ENCODE peak calls at places on chromosomes 3 and 15, in eight cellular contexts. C, K, Y, W, L, U, A and O are unnamed samples.
A peak's percentile ranks its signal among the peaks of the same experiment; 100 is the strongest.

GRCh38 chr3:67109651-67110204 is 111.6 kb downstream of the KBTBD8 start:
- DNase-seq in L (peak; percentile 74), U (no peak), C (peak; percentile 15), Y (no peak), A (no peak), W (no peak), K (peak; percentile 55), O (no peak)

GRCh38 chr15:76056931-76057330 is 2.9 kb upstream of the TMEM266 start:
- DNase-seq in K (no peak), W (no peak), A (no peak), L (no peak), U (no peak), Y (no peak), C (peak; percentile 68), O (no peak)

GRCh38 chr15:33296050-33296449 is 14.7 kb upstream of the RYR3 start:
- DNase-seq in W (no peak), U (no peak), L (no peak), A (no peak), C (no peak), K (no peak), Y (no peak), O (no peak)

GRCh38 chr3:150401285-150401684 is 6.8 kb upstream of the TSC22D2 start:
- DNase-seq in A (no peak), C (no peak), Y (no peak), U (no peak), K (no peak), L (no peak), W (no peak), O (no peak)

GRCh38 chr3:113104746-113105479 is 106.4 kb upstream of the BOC start:
- DNase-seq in A (no peak), C (no peak), U (no peak), Y (no peak), L (no peak), K (no peak), W (no peak), O (no peak)

GRCh38 chr15:55588818-55589122 is 625 bp upstream of the PYGO1 start:
- DNase-seq in K (no peak), W (peak; percentile 8), C (no peak), Y (no peak), L (no peak), A (no peak), U (no peak), O (no peak)

GRCh38 chr15:75061272-75061671 is 37.9 kb downstream of the PPCDC start:
- DNase-seq in W (peak; percentile 1), C (no peak), U (no peak), K (no peak), A (no peak), L (peak; percentile 64), Y (peak; percentile 12), O (no peak)

GRCh38 chr3:158160958-158161357 is 51.1 kb downstream of the RSRC1 start:
- DNase-seq in U (no peak), W (no peak), L (peak; percentile 79), C (peak; percentile 53), K (peak; percentile 38), A (no peak), Y (no peak), O (no peak)

GRCh38 chr15:82943176-82943575 is 9.3 kb downstream of the HOMER2 start:
- DNase-seq in Y (no peak), L (no peak), A (peak; percentile 9), K (no peak), U (no peak), W (no peak), C (no peak), O (no peak)

GRCh38 chr15:58383876-58384275 is 47.9 kb upstream of the LIPC start:
- DNase-seq in A (no peak), Y (no peak), W (no peak), L (no peak), K (no peak), U (no peak), C (no peak), O (no peak)

GRCh38 chr3:16770021-16770420 is 114.7 kb upstream of the PLCL2 start:
- DNase-seq in U (no peak), K (no peak), A (no peak), C (no peak), Y (no peak), L (peak; percentile 12), W (peak; percentile 37), O (no peak)

GRCh38 chr15:75328493-75329314 is 7.2 kb upstream of the COMMD4 start:
- DNase-seq in C (no peak), K (no peak), U (no peak), L (no peak), W (no peak), Y (no peak), A (no peak), O (no peak)

GRCh38 chr15:35618260-35619188 is 72.6 kb upstream of the DPH6 start:
- DNase-seq in W (no peak), A (no peak), U (no peak), C (no peak), Y (no peak), K (no peak), L (no peak), O (no peak)

GRCh38 chr3:36698314-36698713 is 66.0 kb downstream of the DCLK3 start:
- DNase-seq in A (no peak), W (no peak), U (no peak), Y (no peak), K (no peak), L (no peak), C (no peak), O (no peak)

GRCh38 chr3:36695113-36695768 is 69.1 kb downstream of the DCLK3 start:
- DNase-seq in U (no peak), A (no peak), L (no peak), C (no peak), K (no peak), Y (no peak), W (no peak), O (no peak)

GRCh38 chr3:36696799-36697198 is 67.6 kb downstream of the DCLK3 start:
- DNase-seq in A (no peak), K (no peak), W (no peak), C (no peak), U (no peak), Y (no peak), L (no peak), O (no peak)

GRCh38 chr3:36695769-36696137 is 68.6 kb downstream of the DCLK3 start:
- DNase-seq in U (no peak), L (peak; percentile 61), A (no peak), Y (no peak), C (no peak), W (no peak), K (peak; percentile 51), O (no peak)

GRCh38 chr3:36697397-36698001 is 66.9 kb downstream of the DCLK3 start:
- DNase-seq in U (no peak), L (no peak), C (no peak), W (no peak), A (no peak), Y (no peak), K (no peak), O (no peak)
- TF ChIP-seq CTCF in U (no peak), L (no peak), C (no peak), W (no peak), A (no peak), Y (no peak), K (no peak), O (peak; percentile 51)

DNA sequence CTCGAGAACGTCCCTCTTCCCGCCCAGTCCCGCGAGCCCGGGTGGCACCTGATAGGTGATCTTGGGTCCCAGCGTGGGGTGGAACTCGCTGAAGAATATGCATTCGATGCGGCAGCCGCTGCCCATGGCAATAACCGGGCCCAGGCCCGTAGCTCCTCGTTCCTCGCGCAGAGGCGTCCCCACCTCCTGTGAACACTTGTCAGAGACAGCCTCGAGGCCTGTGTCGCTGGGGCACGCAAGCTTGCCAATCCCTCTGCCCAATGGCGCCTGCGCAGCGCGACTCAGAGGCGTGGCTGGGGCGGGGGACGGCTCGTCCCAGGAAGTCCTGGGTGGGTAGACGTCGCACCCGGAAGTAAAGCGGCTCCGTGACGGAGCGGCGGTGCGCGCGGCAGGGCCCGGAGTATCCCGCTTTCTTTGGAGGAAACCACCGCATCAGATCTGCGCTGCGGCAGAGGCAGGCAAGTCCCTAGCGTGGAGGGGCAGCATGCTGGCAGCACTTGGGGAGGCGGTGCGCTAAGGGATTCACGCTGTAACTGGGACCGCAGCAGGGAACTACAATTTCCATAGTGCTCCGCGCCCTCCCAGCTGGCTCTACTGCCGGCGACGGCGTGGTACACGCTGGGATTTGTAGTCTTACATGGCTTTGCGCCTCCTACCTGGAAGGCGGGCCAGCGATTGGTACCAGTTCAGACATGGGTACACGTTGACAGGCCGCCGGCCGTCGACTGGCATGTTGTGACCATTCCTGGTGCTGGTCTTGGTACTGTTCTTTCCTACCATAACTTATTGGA is at the start of the genes CYB561D2 and NPRL2:
- DNase-seq in Y (peak; percentile 100), W (peak; percentile 96), C (peak; percentile 81), L (peak; percentile 93), U (peak; percentile 94), A (peak; percentile 100), K (peak; percentile 72), O (peak; percentile 98)
- TF ChIP-seq CTCF in Y (no peak), W (no peak), C (no peak), L (no peak), U (no peak), A (no peak), K (no peak), O (peak; percentile 16)

GRCh38 chr3:44624696-44625528 is at the start of gene ZNF197:
- DNase-seq in L (peak; percentile 84), Y (peak; percentile 87), K (peak; percentile 72), W (peak; percentile 91), A (peak; percentile 91), U (peak; percentile 75), C (peak; percentile 79), O (peak; percentile 90)
- TF ChIP-seq CTCF in L (peak; percentile 25), Y (no peak), K (peak; percentile 2), W (peak; percentile 27), A (peak; percentile 41), U (no peak), C (no peak), O (peak; percentile 52)

GRCh38 chr3:184126006-184126405 is 9.2 kb upstream of the EIF2B5 start:
- DNase-seq in W (no peak), C (no peak), U (no peak), L (peak; percentile 6), Y (no peak), A (no peak), K (no peak), O (no peak)

GRCh38 chr3:184134746-184135148 is 411 bp upstream of the EIF2B5 start:
- DNase-seq in A (no peak), K (no peak), L (no peak), U (no peak), Y (no peak), C (no peak), W (no peak), O (no peak)

GRCh38 chr3:184133840-184134745 is 1.1 kb upstream of the EIF2B5 start:
- DNase-seq in K (no peak), Y (peak; percentile 90), C (peak; percentile 73), W (peak; percentile 86), A (peak; percentile 93), U (peak; percentile 76), L (peak; percentile 81), O (peak; percentile 94)

GRCh38 chr3:184132947-184133346 is 2.2 kb upstream of the EIF2B5 start:
- DNase-seq in Y (no peak), U (no peak), K (no peak), A (no peak), L (no peak), W (no peak), C (no peak), O (no peak)

DNA sequence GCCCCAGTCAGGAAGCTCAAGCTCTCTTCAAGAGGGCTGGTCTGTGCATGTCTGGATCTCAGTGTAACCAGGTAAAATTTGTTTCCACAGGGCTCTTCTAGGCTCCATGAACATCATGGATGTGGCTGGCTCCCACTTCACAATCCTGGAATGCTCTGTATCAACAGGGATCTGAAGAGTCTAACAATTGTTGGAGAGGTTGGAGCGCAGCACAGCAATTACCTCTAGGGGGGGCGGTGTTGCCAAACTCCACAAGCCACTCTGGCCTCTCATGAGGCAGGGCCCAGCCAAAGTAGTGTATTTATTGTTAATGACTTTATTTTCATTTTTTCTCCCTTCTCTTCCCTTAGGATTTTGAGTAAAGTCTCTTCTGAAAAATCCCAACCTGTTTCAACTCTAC is 6.1 kb upstream of the EIF2B5 start:
- DNase-seq in W (no peak), Y (peak; percentile 26), C (no peak), U (no peak), K (no peak), A (no peak), L (peak; percentile 60), O (no peak)
- TF ChIP-seq CTCF in W (peak; percentile 39), Y (no peak), C (no peak), U (no peak), K (peak; percentile 50), A (no peak), L (peak; percentile 75), O (peak; percentile 69)